ENCODE peak calls at places on chromosomes 11 and 22, in six cellular contexts. One of them, this sample, is unnamed.
A peak's percentile ranks its signal among the peaks of the same experiment; 100 is the strongest.

GRCh38 chr11:95364324-95365295 is 133.6 kb upstream of the SESN3 start:
- DNase-seq in keratinocyte: no peak
- DNase-seq in H1: no peak
- DNase-seq in hepatocyte: peak; percentile 30
- DNase-seq in HepG2: peak; percentile 79
- DNase-seq in PC-9: no peak
- DNase-seq in this sample: peak; percentile 66

GRCh38 chr22:45870011-45870410 is 107.0 kb downstream of the WNT7B start:
- DNase-seq in keratinocyte: no peak
- DNase-seq in PC-9: no peak
- DNase-seq in hepatocyte: no peak
- DNase-seq in HepG2: no peak
- DNase-seq in H1: no peak
- DNase-seq in this sample: no peak

GRCh38 chr11:44609028-44609782 is 43.7 kb downstream of the CD82 start:
- DNase-seq in HepG2: no peak
- DNase-seq in H1: no peak
- DNase-seq in keratinocyte: no peak
- DNase-seq in hepatocyte: no peak
- DNase-seq in PC-9: no peak
- DNase-seq in this sample: no peak

GRCh38 chr11:44527476-44527875 is 38.0 kb upstream of the CD82 start:
- DNase-seq in HepG2: no peak
- DNase-seq in H1: no peak
- DNase-seq in PC-9: no peak
- DNase-seq in hepatocyte: no peak
- DNase-seq in keratinocyte: no peak
- DNase-seq in this sample: no peak

GRCh38 chr11:33227578-33228261 is 29.5 kb upstream of the HIPK3 start:
- DNase-seq in keratinocyte: no peak
- DNase-seq in HepG2: no peak
- DNase-seq in PC-9: no peak
- DNase-seq in H1: no peak
- DNase-seq in hepatocyte: no peak
- DNase-seq in this sample: peak; percentile 78

GRCh38 chr11:96143016-96143670 is 199.9 kb downstream of the MAML2 start:
- DNase-seq in hepatocyte: no peak
- DNase-seq in H1: no peak
- DNase-seq in PC-9: no peak
- DNase-seq in HepG2: no peak
- DNase-seq in keratinocyte: no peak
- DNase-seq in this sample: peak; percentile 46

GRCh38 chr22:48403521-48403921 is 1424.2 kb downstream of the BRD1 start:
- DNase-seq in H1: no peak
- DNase-seq in PC-9: no peak
- DNase-seq in keratinocyte: no peak
- DNase-seq in HepG2: no peak
- DNase-seq in hepatocyte: no peak
- DNase-seq in this sample: no peak

GRCh38 chr11:10885703-10886363 is 28.0 kb upstream of the ZBED5 start:
- DNase-seq in HepG2: no peak
- DNase-seq in keratinocyte: no peak
- DNase-seq in H1: no peak
- DNase-seq in hepatocyte: peak; percentile 32
- DNase-seq in PC-9: no peak
- DNase-seq in this sample: peak; percentile 91

GRCh38 chr11:23278121-23278520 is 417.8 kb upstream of the CCDC179 start:
- DNase-seq in keratinocyte: no peak
- DNase-seq in hepatocyte: no peak
- DNase-seq in PC-9: no peak
- DNase-seq in H1: no peak
- DNase-seq in HepG2: no peak
- DNase-seq in this sample: peak; percentile 22

GRCh38 chr11:122097419-122098001 is 18.5 kb downstream of the BLID start:
- DNase-seq in H1: no peak
- DNase-seq in keratinocyte: peak; percentile 33
- DNase-seq in PC-9: no peak
- DNase-seq in HepG2: no peak
- DNase-seq in hepatocyte: no peak
- DNase-seq in this sample: peak; percentile 76

GRCh38 chr22:26893034-26893710 is 235.8 kb downstream of the MIAT start:
- DNase-seq in H1: no peak
- DNase-seq in HepG2: no peak
- DNase-seq in keratinocyte: no peak
- DNase-seq in hepatocyte: no peak
- DNase-seq in PC-9: no peak
- DNase-seq in this sample: peak; percentile 48

GRCh38 chr11:119404872-119405271 is 18.1 kb downstream of the THY1 start:
- DNase-seq in hepatocyte: no peak
- DNase-seq in HepG2: no peak
- DNase-seq in PC-9: no peak
- DNase-seq in keratinocyte: no peak
- DNase-seq in H1: no peak
- DNase-seq in this sample: peak; percentile 44

GRCh38 chr22:22865311-22866072 is 22.1 kb upstream of the IGLL5 start:
- DNase-seq in PC-9: no peak
- DNase-seq in HepG2: no peak
- DNase-seq in hepatocyte: no peak
- DNase-seq in keratinocyte: no peak
- DNase-seq in H1: no peak
- DNase-seq in this sample: peak; percentile 33

GRCh38 chr11:108511851-108512474 is 13.8 kb upstream of the POGLUT3 start:
- DNase-seq in keratinocyte: peak; percentile 85
- DNase-seq in hepatocyte: peak; percentile 10
- DNase-seq in PC-9: no peak
- DNase-seq in HepG2: no peak
- DNase-seq in H1: no peak
- DNase-seq in this sample: peak; percentile 42

GRCh38 chr11:1889941-1890855 is 1.5 kb downstream of the PRR33 start:
- DNase-seq in PC-9: no peak
- DNase-seq in keratinocyte: no peak
- DNase-seq in H1: no peak
- DNase-seq in hepatocyte: no peak
- DNase-seq in HepG2: no peak
- DNase-seq in this sample: no peak

GRCh38 chr11:68601147-68601546 is 83.2 kb upstream of the GAL start:
- DNase-seq in H1: no peak
- DNase-seq in keratinocyte: no peak
- DNase-seq in hepatocyte: no peak
- DNase-seq in PC-9: no peak
- DNase-seq in HepG2: no peak
- DNase-seq in this sample: no peak

GRCh38 chr11:57668467-57668890 is 565 bp downstream of the ZDHHC5 start:
- DNase-seq in keratinocyte: no peak
- DNase-seq in HepG2: no peak
- DNase-seq in hepatocyte: no peak
- DNase-seq in H1: no peak
- DNase-seq in PC-9: no peak
- DNase-seq in this sample: no peak

GRCh38 chr11:69297926-69298777 is 4.2 kb downstream of the MYEOV start:
- DNase-seq in H1: no peak
- DNase-seq in PC-9: peak; percentile 95
- DNase-seq in keratinocyte: no peak
- DNase-seq in hepatocyte: peak; percentile 77
- DNase-seq in HepG2: peak; percentile 78
- DNase-seq in this sample: peak; percentile 83

GRCh38 chr11:60912223-60912850 is 1.6 kb upstream of the TMEM109 start:
- DNase-seq in HepG2: no peak
- DNase-seq in H1: no peak
- DNase-seq in PC-9: no peak
- DNase-seq in keratinocyte: no peak
- DNase-seq in hepatocyte: no peak
- DNase-seq in this sample: no peak

GRCh38 chr22:32226236-32227119 is 21.6 kb upstream of the RFPL2 start:
- DNase-seq in keratinocyte: no peak
- DNase-seq in HepG2: no peak
- DNase-seq in PC-9: no peak
- DNase-seq in H1: no peak
- DNase-seq in hepatocyte: no peak
- DNase-seq in this sample: no peak

GRCh38 chr11:44493383-44493782 is 72.1 kb upstream of the CD82 start:
- DNase-seq in hepatocyte: no peak
- DNase-seq in H1: no peak
- DNase-seq in HepG2: no peak
- DNase-seq in keratinocyte: no peak
- DNase-seq in PC-9: no peak
- DNase-seq in this sample: no peak

GRCh38 chr11:14093065-14093464 is 130.5 kb downstream of the SPON1 start:
- DNase-seq in H1: no peak
- DNase-seq in HepG2: no peak
- DNase-seq in hepatocyte: no peak
- DNase-seq in keratinocyte: no peak
- DNase-seq in PC-9: no peak
- DNase-seq in this sample: no peak

GRCh38 chr11:126997196-126997595 is 3.4 kb downstream of the KIRREL3 start:
- DNase-seq in H1: no peak
- DNase-seq in keratinocyte: no peak
- DNase-seq in hepatocyte: no peak
- DNase-seq in PC-9: no peak
- DNase-seq in HepG2: no peak
- DNase-seq in this sample: no peak

GRCh38 chr11:4459470-4459869 is 10.4 kb downstream of the OR52K2 start:
- DNase-seq in PC-9: no peak
- DNase-seq in HepG2: no peak
- DNase-seq in hepatocyte: peak; percentile 35
- DNase-seq in keratinocyte: no peak
- DNase-seq in H1: no peak
- DNase-seq in this sample: no peak

GRCh38 chr22:46366801-46367706 is 31.5 kb downstream of the TRMU start:
- DNase-seq in keratinocyte: no peak
- DNase-seq in hepatocyte: no peak
- DNase-seq in HepG2: no peak
- DNase-seq in H1: no peak
- DNase-seq in PC-9: no peak
- DNase-seq in this sample: no peak

GRCh38 chr11:13288375-13289029 is 10.9 kb downstream of the BMAL1 start:
- DNase-seq in H1: no peak
- DNase-seq in PC-9: no peak
- DNase-seq in HepG2: no peak
- DNase-seq in hepatocyte: no peak
- DNase-seq in keratinocyte: no peak
- DNase-seq in this sample: peak; percentile 53

GRCh38 chr22:45083659-45084305 is 74.0 kb upstream of the PHF21B start:
- DNase-seq in keratinocyte: no peak
- DNase-seq in H1: no peak
- DNase-seq in HepG2: no peak
- DNase-seq in hepatocyte: no peak
- DNase-seq in PC-9: peak; percentile 9
- DNase-seq in this sample: peak; percentile 86

GRCh38 chr22:38718414-38718813 is 12.7 kb downstream of the GTPBP1 start:
- DNase-seq in PC-9: peak; percentile 84
- DNase-seq in keratinocyte: peak; percentile 38
- DNase-seq in H1: no peak
- DNase-seq in HepG2: peak; percentile 47
- DNase-seq in hepatocyte: peak; percentile 86
- DNase-seq in this sample: peak; percentile 77
- TF ChIP-seq CTCF in PC-9: peak; percentile 82
- TF ChIP-seq CTCF in keratinocyte: peak; percentile 82
- TF ChIP-seq CTCF in H1: peak; percentile 53
- TF ChIP-seq CTCF in HepG2: no peak
- TF ChIP-seq CTCF in hepatocyte: peak; percentile 29
- TF ChIP-seq CTCF in this sample: peak; percentile 60

DNA sequence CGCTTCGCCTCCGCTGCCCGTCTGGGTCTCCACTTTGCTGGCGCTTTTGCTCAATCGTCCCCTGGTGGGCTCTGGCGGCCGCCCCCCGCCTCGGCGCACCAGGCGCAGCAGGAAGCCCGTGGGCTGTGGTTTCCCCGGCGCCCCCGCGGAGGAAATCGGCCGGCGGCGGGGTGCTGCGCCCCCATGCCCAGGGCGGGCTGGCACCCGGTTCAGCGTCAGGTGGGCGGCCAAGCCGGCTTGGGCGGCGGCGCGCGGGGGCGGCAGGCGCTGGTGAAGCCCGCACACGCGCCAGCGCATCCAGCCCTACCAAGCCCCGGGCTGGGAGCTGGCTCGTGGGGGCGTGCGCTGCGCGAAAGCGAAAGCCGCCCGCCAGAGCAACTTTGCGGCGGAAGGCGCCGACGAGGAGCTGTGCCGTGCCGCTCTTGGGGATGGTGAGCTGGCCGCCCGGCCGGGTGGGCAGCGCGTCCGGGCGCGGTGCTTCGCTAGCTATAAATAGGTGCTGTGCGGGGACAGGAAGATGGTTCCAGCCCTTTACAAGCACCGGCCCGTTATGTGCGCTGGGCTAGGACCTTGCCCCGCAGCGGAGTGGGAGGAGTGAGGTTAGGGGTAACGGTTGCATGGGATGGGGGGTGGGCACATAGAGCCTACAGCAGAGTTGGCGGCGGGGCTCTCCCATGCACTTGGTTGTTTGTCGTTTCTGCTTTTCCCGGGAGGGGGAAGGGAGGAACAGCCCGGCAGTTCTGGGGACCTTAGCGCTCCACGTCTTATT is 25.0 kb upstream of the SUSD2 start:
- DNase-seq in HepG2: no peak
- DNase-seq in keratinocyte: no peak
- DNase-seq in hepatocyte: peak; percentile 72
- DNase-seq in PC-9: peak; percentile 5
- DNase-seq in H1: no peak
- DNase-seq in this sample: peak; percentile 23
- TF ChIP-seq EZH2 in HepG2: no peak
- TF ChIP-seq EZH2 in keratinocyte: no peak
- TF ChIP-seq EZH2 in hepatocyte: no peak
- TF ChIP-seq EZH2 in PC-9: no peak
- TF ChIP-seq EZH2 in H1: no peak
- TF ChIP-seq EZH2 in this sample: no peak

GRCh38 chr11:62567018-62567633 is 6.6 kb downstream of the EEF1G start:
- DNase-seq in hepatocyte: no peak
- DNase-seq in keratinocyte: no peak
- DNase-seq in HepG2: no peak
- DNase-seq in PC-9: no peak
- DNase-seq in H1: no peak
- DNase-seq in this sample: no peak
- H3K36me3 ChIP-seq in hepatocyte: no peaks in the 10 kb centered on the region
- H3K36me3 ChIP-seq in keratinocyte: peaks cover 40% of the 10 kb centered on the region
- H3K36me3 ChIP-seq in HepG2: peaks cover 77% of the 10 kb centered on the region
- H3K36me3 ChIP-seq in PC-9: peaks cover 80% of the 10 kb centered on the region
- H3K36me3 ChIP-seq in H1: peaks cover 93% of the 10 kb centered on the region
- H3K36me3 ChIP-seq in this sample: peaks cover 22% of the 10 kb centered on the region

GRCh38 chr11:112361396-112361795 is 100.7 kb upstream of the PLET1 start:
- DNase-seq in H1: no peak
- DNase-seq in PC-9: no peak
- DNase-seq in HepG2: no peak
- DNase-seq in keratinocyte: no peak
- DNase-seq in hepatocyte: no peak
- DNase-seq in this sample: no peak

GRCh38 chr11:112354364-112354763 is 93.7 kb upstream of the PLET1 start:
- DNase-seq in hepatocyte: no peak
- DNase-seq in HepG2: no peak
- DNase-seq in H1: no peak
- DNase-seq in keratinocyte: no peak
- DNase-seq in PC-9: no peak
- DNase-seq in this sample: no peak

GRCh38 chr11:112357488-112357887 is 96.8 kb upstream of the PLET1 start:
- DNase-seq in PC-9: no peak
- DNase-seq in H1: no peak
- DNase-seq in HepG2: no peak
- DNase-seq in keratinocyte: no peak
- DNase-seq in hepatocyte: no peak
- DNase-seq in this sample: no peak

GRCh38 chr11:112352907-112353306 is 92.2 kb upstream of the PLET1 start:
- DNase-seq in H1: no peak
- DNase-seq in HepG2: no peak
- DNase-seq in keratinocyte: no peak
- DNase-seq in PC-9: no peak
- DNase-seq in hepatocyte: no peak
- DNase-seq in this sample: no peak

GRCh38 chr11:112355726-112356125 is 95.1 kb upstream of the PLET1 start:
- DNase-seq in hepatocyte: peak; percentile 20
- DNase-seq in HepG2: no peak
- DNase-seq in keratinocyte: peak; percentile 2
- DNase-seq in PC-9: no peak
- DNase-seq in H1: peak; percentile 17
- DNase-seq in this sample: peak; percentile 12
- TF ChIP-seq CTCF in hepatocyte: no peak
- TF ChIP-seq CTCF in HepG2: peak; percentile 35
- TF ChIP-seq CTCF in keratinocyte: peak; percentile 54
- TF ChIP-seq CTCF in PC-9: peak; percentile 40
- TF ChIP-seq CTCF in H1: peak; percentile 39
- TF ChIP-seq CTCF in this sample: peak; percentile 37

This sample was measured in fibroblast of lung.